ENCODE peak calls at places on chromosomes 6 and 20, in nine cellular contexts. S is spleen; Y is mammary epithelial cell; X is transverse colon; E is tibial artery; K is pancreas; N is NT2/D1; M is GM12878; I is CD4-positive, CD25-positive, alpha-beta regulatory T cell. W is an unnamed sample. For H3K4me1, the result is how much of the 10 kb centered on the place peaks cover.

GRCh38 chr6:149384464-149384863 is 15.6 kb upstream of the SUMO4 start:
- DNase-seq in I (no peak), M (no peak), K (no peak), Y (no peak), N (no peak), E (no peak), X (no peak), S (no peak), W (no peak)

GRCh38 chr6:150377211-150377781 is 8.5 kb downstream of the IYD start:
- DNase-seq in S (no peak), Y (no peak), K (no peak), X (no peak), M (no peak), E (no peak), N (no peak), I (no peak), W (no peak)

GRCh38 chr6:19382676-19383075 is 454.5 kb upstream of the ID4 start:
- DNase-seq in E (no peak), Y (no peak), K (no peak), I (no peak), M (no peak), S (no peak), N (no peak), X (no peak), W (no peak)

GRCh38 chr20:11891081-11891826 is 26.4 kb upstream of the BTBD3 start:
- DNase-seq in E (peak), N (no peak), X (peak), Y (peak), K (peak), S (peak), I (no peak), M (no peak), W (peak)

GRCh38 chr20:64030371-64031134 is 5.4 kb upstream of the C20orf204 start:
- DNase-seq in S (no peak), N (no peak), M (no peak), E (no peak), Y (no peak), X (peak), I (no peak), K (peak), W (no peak)

GRCh38 chr6:146910611-146911010 is 293.6 kb upstream of the STXBP5 start:
- DNase-seq in X (no peak), Y (no peak), M (no peak), S (no peak), E (no peak), K (no peak), I (no peak), N (no peak), W (no peak)

GRCh38 chr6:155495011-155495768 is 39.6 kb upstream of the NOX3 start:
- DNase-seq in I (no peak), K (no peak), E (peak), S (no peak), M (no peak), Y (no peak), X (peak), N (no peak), W (no peak)

GRCh38 chr6:46175446-46175845 is 4.7 kb upstream of the ENPP5 start:
- DNase-seq in M (peak), E (no peak), S (no peak), Y (no peak), I (no peak), K (no peak), X (no peak), N (no peak), W (no peak)

GRCh38 chr6:39266782-39267355 is 37.6 kb upstream of the KCNK5 start:
- DNase-seq in I (no peak), N (no peak), M (no peak), Y (no peak), X (no peak), E (no peak), S (no peak), K (no peak), W (no peak)

DNA sequence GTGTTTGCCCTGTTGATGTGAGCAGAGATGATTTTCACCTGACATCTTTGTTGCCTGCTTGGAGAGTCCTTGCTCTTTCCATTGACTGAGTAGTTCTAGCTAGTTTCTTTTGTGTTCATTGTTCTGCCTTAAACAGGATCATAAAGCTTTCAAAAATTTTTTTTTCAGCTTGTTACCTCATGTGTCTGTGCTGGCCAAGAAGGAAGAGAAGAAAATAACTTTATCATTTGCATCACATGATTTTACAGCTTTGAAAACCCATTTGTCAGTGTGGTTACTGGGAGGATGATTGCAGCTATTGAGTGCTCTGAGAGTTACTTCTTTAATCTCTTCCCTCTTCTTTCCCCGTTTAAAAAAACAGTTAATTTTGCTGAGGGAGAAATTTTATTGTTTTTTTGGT is 16.0 kb downstream of the FOXO3 start:
- DNase-seq in E (no peak), Y (no peak), I (no peak), K (no peak), X (no peak), S (no peak), N (no peak), M (no peak), W (no peak)
- H3K4me1 ChIP-seq in E (under half), Y (under half), I (under half), K (half or more), X (half or more), S (under half), N (under half), M (under half), W (under half)

DNA sequence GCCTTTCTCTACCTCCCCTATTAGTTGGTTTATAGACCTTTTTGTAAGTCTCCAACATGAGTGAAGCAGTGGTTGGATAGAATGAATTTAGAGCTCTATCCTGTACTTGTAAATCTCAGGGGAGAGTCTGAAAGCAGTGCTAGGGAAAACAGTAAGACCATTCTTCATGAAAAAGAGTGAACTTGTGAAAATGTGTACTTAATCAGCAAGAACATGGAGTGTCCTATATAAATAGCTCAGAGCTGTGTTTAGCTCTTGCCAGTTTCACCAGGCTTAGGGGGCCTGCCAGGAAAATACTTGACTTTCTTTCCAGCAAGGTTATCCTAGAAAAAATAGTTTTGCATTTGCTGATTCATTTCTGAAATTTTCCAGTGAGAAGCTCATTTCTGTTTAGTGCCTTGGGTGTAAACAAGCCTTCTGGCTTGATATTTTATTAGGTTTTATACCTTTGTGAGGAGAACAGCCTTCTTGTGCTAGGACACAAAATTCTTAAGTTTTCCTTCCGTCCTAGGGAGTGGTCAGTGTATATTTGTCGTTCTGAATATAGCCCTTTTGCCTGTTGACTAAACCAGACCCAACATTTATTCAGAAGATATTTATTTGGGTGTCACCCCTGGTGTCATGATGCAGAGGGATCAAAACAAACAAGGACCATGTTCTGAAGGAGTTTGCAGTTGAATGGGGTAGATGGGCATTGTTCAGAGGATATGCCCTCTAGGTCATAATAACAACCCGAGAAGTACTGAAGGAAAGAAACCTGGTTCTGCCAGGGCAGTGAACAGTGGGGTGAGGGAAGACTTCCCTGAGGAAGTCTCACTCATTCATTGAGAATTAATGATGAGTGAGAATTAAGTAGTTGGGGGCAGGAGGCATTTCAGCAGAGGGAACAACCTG is 7.6 kb downstream of the ARFGEF2 start:
- DNase-seq in M (no peak), E (peak), S (no peak), K (no peak), Y (no peak), N (no peak), I (no peak), X (no peak), W (no peak)
- H3K4me1 ChIP-seq in M (under half), E (under half), S (under half), K (under half), Y (under half), N (under half), I (under half), X (half or more), W (under half)

GRCh38 chr6:5671162-5671561 is 335.6 kb downstream of the NRN1 start:
- DNase-seq in K (no peak), X (no peak), Y (peak), S (no peak), N (no peak), I (no peak), E (no peak), M (no peak), W (no peak)
- H3K4me1 ChIP-seq in K (under half), X (under half), Y (under half), S (under half), N (under half), I (under half), E (under half), M (under half), W (under half)

DNA sequence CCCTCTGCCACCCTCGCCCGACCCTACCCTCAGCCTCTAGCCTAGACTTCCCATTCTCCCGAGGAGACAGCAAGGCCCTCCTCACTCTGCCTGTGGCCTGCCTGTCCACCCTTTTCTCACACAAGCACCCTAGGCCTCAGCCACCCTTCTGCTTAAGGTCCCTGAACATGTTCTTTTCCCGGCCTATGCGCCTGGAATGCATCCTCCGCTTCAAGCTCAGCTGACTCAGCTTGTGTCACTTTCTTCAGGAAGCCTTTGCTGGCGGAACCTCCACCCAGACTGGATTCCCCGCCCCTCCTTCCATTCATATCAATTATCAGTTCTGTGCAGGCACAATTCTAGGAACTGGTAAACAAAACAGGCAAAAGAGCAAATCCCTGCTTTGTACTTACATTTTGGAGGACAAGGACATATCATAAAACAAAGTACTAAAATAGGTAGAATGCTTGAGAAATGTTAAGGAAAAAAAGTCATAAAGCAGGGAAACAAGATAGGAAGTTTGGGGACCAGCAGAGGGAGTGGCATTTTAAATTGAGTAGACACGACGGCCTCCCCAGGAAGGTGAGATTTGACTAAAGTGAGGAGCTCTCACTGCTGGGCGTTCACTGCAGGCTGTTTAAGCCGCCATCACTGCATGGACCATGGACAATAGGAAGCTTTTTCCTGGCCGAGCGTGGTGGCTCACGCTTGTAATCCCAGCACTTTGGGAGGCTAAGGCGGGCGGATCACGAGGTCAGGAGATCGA is 17.9 kb upstream of the SNHG17 start:
- DNase-seq in E (no peak), N (no peak), S (no peak), X (no peak), M (no peak), Y (no peak), K (no peak), I (no peak), W (peak)
- H3K4me1 ChIP-seq in E (under half), N (under half), S (under half), X (under half), M (under half), Y (under half), K (under half), I (under half), W (under half)

DNA sequence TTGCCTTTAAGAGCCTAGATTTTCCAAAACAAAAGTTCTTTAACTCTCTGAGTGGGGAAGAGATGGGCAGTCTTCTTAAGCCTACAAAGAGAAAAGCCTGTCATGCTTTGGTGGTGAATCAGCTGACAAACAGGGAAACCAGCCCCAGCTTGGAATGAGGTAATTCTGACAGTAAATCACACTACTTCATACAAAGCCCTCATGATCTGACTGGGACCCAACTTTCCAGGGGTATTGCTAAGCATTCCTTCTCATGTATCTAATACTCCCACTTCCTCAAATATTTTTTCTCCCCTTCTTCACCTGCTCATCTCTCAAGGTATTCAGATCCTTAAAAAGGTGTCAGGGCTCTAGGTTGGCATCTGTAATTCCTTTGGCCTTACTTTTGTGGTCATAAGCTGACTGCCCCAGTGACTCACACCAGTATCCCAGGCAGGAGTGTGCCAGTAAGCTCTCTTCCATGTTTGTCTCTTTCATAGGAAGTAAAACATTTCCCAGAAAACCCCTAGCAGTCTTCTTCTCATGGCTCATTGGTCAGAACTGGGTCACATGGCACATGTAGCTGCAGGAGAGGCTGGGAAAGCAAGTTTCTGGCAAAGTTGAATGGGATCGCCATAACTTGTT is 15.0 kb upstream of the TBC1D22B start:
- DNase-seq in M (no peak), N (no peak), Y (peak), E (no peak), K (no peak), X (no peak), S (no peak), I (no peak), W (peak)
- H3K4me1 ChIP-seq in M (under half), N (under half), Y (under half), E (under half), K (under half), X (half or more), S (under half), I (under half), W (under half)

GRCh38 chr6:15263780-15264374 is 18.0 kb downstream of the JARID2 start:
- DNase-seq in I (no peak), K (no peak), X (no peak), S (no peak), N (no peak), M (no peak), E (no peak), Y (no peak), W (no peak)

GRCh38 chr6:15265787-15266186 is 19.9 kb downstream of the JARID2 start:
- DNase-seq in E (no peak), X (no peak), N (no peak), I (no peak), K (no peak), S (no peak), Y (no peak), M (no peak), W (no peak)

GRCh38 chr6:15264902-15265761 is 19.3 kb downstream of the JARID2 start:
- DNase-seq in Y (no peak), N (no peak), S (no peak), M (no peak), X (no peak), E (no peak), I (no peak), K (no peak), W (no peak)

GRCh38 chr6:15266423-15266996 is 20.6 kb downstream of the JARID2 start:
- DNase-seq in S (no peak), K (no peak), Y (no peak), M (no peak), E (no peak), N (no peak), I (no peak), X (no peak), W (peak)

DNA sequence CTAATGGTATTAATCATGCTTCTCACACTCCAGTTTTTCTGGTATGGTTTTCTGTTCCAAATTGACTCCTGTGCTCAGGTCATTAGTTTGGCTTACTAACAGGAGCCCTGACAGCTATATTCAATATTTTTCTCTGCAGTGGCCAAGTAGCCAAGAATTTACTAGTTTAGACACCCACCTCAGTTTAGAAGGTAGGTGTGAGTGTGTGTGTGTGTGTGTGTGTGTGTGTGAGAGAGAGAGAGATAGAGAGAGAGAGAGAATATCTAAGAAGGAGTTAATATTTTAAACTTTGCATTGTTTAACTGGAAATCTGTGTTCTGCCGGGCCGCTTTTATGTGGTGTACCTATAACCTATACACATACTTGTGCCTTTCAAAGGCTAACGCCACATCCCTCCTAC is 18.5 kb downstream of the JARID2 start:
- DNase-seq in K (no peak), S (no peak), N (no peak), E (no peak), M (no peak), Y (no peak), I (no peak), X (no peak), W (no peak)
- H3K4me1 ChIP-seq in K (under half), S (half or more), N (under half), E (under half), M (half or more), Y (under half), I (under half), X (half or more), W (under half)